ENCODE peak calls at places on chromosomes 11 and 22, in nine cellular contexts. M, H, S, A, L, C, U, Z and B are unnamed samples.

GRCh38 chr22:20803696-20804324 is 29.9 kb downstream of the SERPIND1 start:
- DNase-seq in M (peak), H (no peak), S (no peak), A (no peak), L (peak), C (peak), U (no peak), Z (peak), B (peak)

GRCh38 chr22:30701872-30702271 is 7.2 kb downstream of the OSBP2 start:
- DNase-seq in M (no peak), H (no peak), S (no peak), A (no peak), L (no peak), C (no peak), U (no peak), Z (no peak), B (no peak)

GRCh38 chr11:23755769-23756168 is 741.1 kb upstream of the LUZP2 start:
- DNase-seq in M (no peak), H (no peak), S (no peak), A (no peak), L (peak), C (no peak), U (no peak), Z (no peak), B (no peak)

GRCh38 chr22:19809741-19810140 is 44.9 kb downstream of the GNB1L start:
- DNase-seq in M (no peak), H (no peak), S (no peak), A (no peak), L (no peak), C (no peak), U (no peak), Z (no peak), B (no peak)

GRCh38 chr22:33922268-33922667 is 2.0 kb upstream of the LARGE1 start:
- DNase-seq in M (no peak), H (no peak), S (no peak), A (no peak), L (peak), C (peak), U (no peak), Z (no peak), B (peak)

GRCh38 chr11:62004473-62004872 is 37.0 kb upstream of the FTH1 start:
- DNase-seq in M (no peak), H (peak), S (peak), A (no peak), L (peak), C (no peak), U (peak), Z (peak), B (no peak)

GRCh38 chr11:132056689-132057088 is 686.3 kb downstream of the NTM start:
- DNase-seq in M (no peak), H (no peak), S (peak), A (no peak), L (peak), C (no peak), U (no peak), Z (no peak), B (no peak)

GRCh38 chr11:65571940-65572339 is 398 bp upstream of the FAM89B start:
- DNase-seq in M (no peak), H (no peak), S (no peak), A (no peak), L (peak), C (no peak), U (no peak), Z (no peak), B (peak)

GRCh38 chr22:39091136-39092081 is 5.6 kb upstream of the APOBEC3H start:
- DNase-seq in M (no peak), H (no peak), S (no peak), A (no peak), L (no peak), C (no peak), U (no peak), Z (no peak), B (no peak)